ENCODE peak calls at places on chromosomes 13 and 19, in seven cellular contexts. Z is stomach; E is stimulated activated CD8-positive, alpha-beta memory T cell treated with anti-CD3 and anti-CD28 coated beads, Interleukin-15, amount 100 ng/mL, for 4 hours; R is heart left ventricle; G is RPMI7951; U is amniotic stem cell; H is stimulated activated CD4-positive, alpha-beta T cell treated with anti-CD3 and anti-CD28 coated beads, Interleukin-4, amount 100 ng/mL, for 24 hours. K is an unnamed sample.
A peak's percentile ranks its signal among the peaks of the same experiment; 100 is the strongest.

GRCh38 chr13:69306766-69307165 is 800.9 kb upstream of the ATXN8OS start:
- DNase-seq in U (no peak), E (no peak), H (no peak), G (no peak), Z (no peak), R (no peak), K (no peak)

GRCh38 chr13:31697290-31697689 is 42.0 kb upstream of the RXFP2 start:
- DNase-seq in R (no peak), Z (no peak), H (no peak), U (no peak), E (no peak), G (peak; percentile 67), K (no peak)

GRCh38 chr19:49231389-49231788 is 73.8 kb downstream of the TRPM4 start:
- DNase-seq in R (no peak), H (peak; percentile 29), Z (no peak), G (no peak), U (no peak), E (no peak), K (no peak)

GRCh38 chr19:1224847-1225246 is 13.0 kb downstream of the CBARP start:
- DNase-seq in U (no peak), E (no peak), R (no peak), G (no peak), H (no peak), Z (no peak), K (no peak)

GRCh38 chr13:110216403-110217041 is 90.4 kb downstream of the COL4A1 start:
- DNase-seq in H (no peak), R (no peak), Z (no peak), E (no peak), G (peak; percentile 63), U (no peak), K (no peak)

GRCh38 chr13:106242554-106242953 is 292.9 kb downstream of the EFNB2 start:
- DNase-seq in U (no peak), Z (no peak), E (no peak), H (no peak), G (no peak), R (no peak), K (no peak)

GRCh38 chr13:113064534-113065405 is 40.8 kb upstream of the F7 start:
- DNase-seq in G (peak; percentile 53), R (no peak), Z (no peak), U (no peak), H (no peak), E (no peak), K (no peak)

GRCh38 chr13:60229708-60230272 is 66.1 kb upstream of the DIAPH3 start:
- DNase-seq in Z (no peak), E (no peak), R (no peak), G (no peak), H (no peak), U (no peak), K (no peak)

GRCh38 chr13:104460553-104460952 is 1394.3 kb upstream of the SLC10A2 start:
- DNase-seq in U (no peak), E (no peak), R (no peak), H (no peak), Z (no peak), G (no peak), K (no peak)

GRCh38 chr19:10885241-10886169 is 14.2 kb downstream of the CARM1 start:
- DNase-seq in H (no peak), E (no peak), G (no peak), U (no peak), R (no peak), Z (no peak), K (peak; percentile 74)

GRCh38 chr13:97574926-97575325 is 141.0 kb downstream of the RAP2A start:
- DNase-seq in H (no peak), E (no peak), U (no peak), Z (no peak), R (peak; percentile 26), G (no peak), K (peak; percentile 46)

GRCh38 chr13:98690348-98691041 is 62.0 kb downstream of the SLC15A1 start:
- DNase-seq in R (no peak), E (no peak), Z (no peak), U (no peak), H (no peak), G (no peak), K (no peak)

GRCh38 chr13:21637296-21637695 is 33.3 kb upstream of the MICU2 start:
- DNase-seq in G (peak; percentile 91), R (no peak), E (no peak), H (peak; percentile 21), Z (peak; percentile 82), U (no peak), K (no peak)

GRCh38 chr19:6683971-6684370 is 14.0 kb upstream of the TNFSF14 start:
- DNase-seq in U (no peak), G (no peak), H (no peak), Z (no peak), E (no peak), R (no peak), K (no peak)

GRCh38 chr13:74114202-74114601 is 20.0 kb downstream of the KLF12 start:
- DNase-seq in U (no peak), H (no peak), G (no peak), Z (no peak), R (no peak), E (no peak), K (no peak)

GRCh38 chr13:108455320-108455719 is 174.1 kb upstream of the MYO16 start:
- DNase-seq in R (no peak), E (no peak), H (no peak), Z (no peak), U (no peak), G (no peak), K (no peak)

GRCh38 chr13:103031332-103031873 is 34.8 kb downstream of the SLC10A2 start:
- DNase-seq in R (no peak), E (no peak), G (no peak), U (no peak), Z (no peak), H (no peak), K (no peak)

GRCh38 chr13:26991508-26992181 is 180.0 kb downstream of the USP12 start:
- DNase-seq in Z (peak; percentile 63), G (no peak), R (no peak), U (no peak), E (no peak), H (no peak), K (no peak)

GRCh38 chr19:34888091-34888490 is 38.6 kb upstream of the ZNF30 start:
- DNase-seq in H (no peak), G (no peak), E (no peak), U (no peak), Z (no peak), R (no peak), K (peak; percentile 17)

GRCh38 chr13:26221399-26221720 is 754 bp downstream of the RNF6 start:
- DNase-seq in R (no peak), Z (no peak), G (no peak), U (no peak), E (no peak), H (no peak), K (no peak)

GRCh38 chr19:33064117-33064777 is 441 bp downstream of the RHPN2 start:
- DNase-seq in R (peak; percentile 19), Z (peak; percentile 71), U (no peak), H (no peak), E (no peak), G (no peak), K (peak; percentile 94)

GRCh38 chr13:61453121-61453520 is 37.5 kb upstream of the PCDH20 start:
- DNase-seq in Z (no peak), H (no peak), G (no peak), R (no peak), E (no peak), U (no peak), K (no peak)

GRCh38 chr13:64884976-64885375 is 2345.2 kb downstream of the PCDH9 start:
- DNase-seq in Z (no peak), U (no peak), G (no peak), E (no peak), H (no peak), R (no peak), K (no peak)

GRCh38 chr13:32894589-32895001 is 121.6 kb upstream of the KL start:
- DNase-seq in E (no peak), U (no peak), G (peak; percentile 60), H (no peak), R (no peak), Z (no peak), K (no peak)

GRCh38 chr19:33193864-33194362 is at the start of gene LRP3:
- DNase-seq in H (no peak), U (peak; percentile 4), R (peak; percentile 69), E (no peak), G (no peak), Z (peak; percentile 52), K (peak; percentile 92)

GRCh38 chr19:44617481-44617880 is 4.1 kb downstream of the IGSF23 start:
- DNase-seq in H (no peak), G (no peak), R (no peak), U (no peak), Z (no peak), E (no peak), K (no peak)

GRCh38 chr19:10604460-10604980 is 17.4 kb upstream of the AP1M2 start:
- DNase-seq in U (no peak), H (no peak), Z (peak; percentile 35), R (peak; percentile 37), G (no peak), E (no peak), K (no peak)